ENCODE peak calls at places on chromosomes 1 and 21, in four cellular contexts. O, W, E and D are unnamed samples.

GRCh38 chr1:37764888-37765441 is at the start of gene EPHA10:
- DNase-seq in W (peak; percentile 78), O (no peak), E (no peak), D (no peak)

GRCh38 chr1:42752284-42752683 is 12.2 kb upstream of the CLDN19 start:
- DNase-seq in O (no peak), W (no peak), E (no peak), D (no peak)

GRCh38 chr1:237470712-237471310 is 419.9 kb downstream of the ZP4 start:
- DNase-seq in O (no peak), W (peak; percentile 24), E (no peak), D (no peak)

GRCh38 chr1:26410706-26411623 is at the start of gene LIN28A:
- DNase-seq in E (no peak), O (no peak), W (peak; percentile 63), D (no peak)

GRCh38 chr1:158146739-158147138 is 34.0 kb upstream of the CD1D start:
- DNase-seq in W (no peak), O (no peak), E (no peak), D (peak; percentile 27)

GRCh38 chr1:159120317-159120716 is 43.8 kb upstream of the AIM2 start:
- DNase-seq in W (no peak), E (no peak), O (no peak), D (no peak)

GRCh38 chr1:20255666-20256065 is 35.0 kb upstream of the VWA5B1 start:
- DNase-seq in E (peak; percentile 57), O (peak; percentile 73), W (no peak), D (peak; percentile 59)

GRCh38 chr1:158534496-158534895 is 19.7 kb downstream of the OR6Y1 start:
- DNase-seq in O (no peak), E (no peak), W (no peak), D (no peak)

GRCh38 chr1:154739654-154740053 is 130.4 kb downstream of the KCNN3 start:
- DNase-seq in O (no peak), E (no peak), W (no peak), D (no peak)

GRCh38 chr1:235054961-235055360 is 73.7 kb downstream of the TOMM20 start:
- DNase-seq in O (no peak), W (no peak), E (no peak), D (no peak)

GRCh38 chr1:235079443-235079967 is 49.1 kb downstream of the TOMM20 start:
- DNase-seq in E (no peak), O (peak; percentile 54), W (no peak), D (no peak)

GRCh38 chr1:196902344-196902743 is 14.5 kb downstream of the CFHR4 start:
- DNase-seq in O (no peak), E (peak; percentile 4), W (no peak), D (no peak)

GRCh38 chr1:65431111-65431705 is 10.7 kb downstream of the LEPR start:
- DNase-seq in O (peak; percentile 73), E (peak; percentile 78), W (peak; percentile 44), D (peak; percentile 82)

GRCh38 chr1:50735443-50735842 is 224.6 kb downstream of the FAF1 start:
- DNase-seq in W (peak; percentile 18), O (peak; percentile 46), E (peak; percentile 60), D (peak; percentile 63)

GRCh38 chr1:27575861-27576331 is 28.0 kb downstream of the AHDC1 start:
- DNase-seq in O (no peak), E (no peak), W (peak; percentile 83), D (peak; percentile 57)

GRCh38 chr1:196594700-196595099 is 13.5 kb downstream of the KCNT2 start:
- DNase-seq in O (no peak), E (no peak), W (no peak), D (no peak)

GRCh38 chr1:201488817-201489581 is 17.9 kb downstream of the CSRP1 start:
- DNase-seq in E (peak; percentile 93), W (no peak), O (peak; percentile 95), D (peak; percentile 94)

GRCh38 chr1:100543640-100544039 is 5.7 kb downstream of the GPR88 start:
- DNase-seq in O (no peak), E (no peak), W (peak; percentile 31), D (no peak)

GRCh38 chr1:13451399-13451965 is 41.2 kb downstream of the PRAMEF20 start:
- DNase-seq in O (no peak), E (no peak), W (no peak), D (no peak)

GRCh38 chr1:6962390-6962955 is 177.2 kb downstream of the CAMTA1 start:
- DNase-seq in E (peak; percentile 8), O (no peak), W (peak; percentile 99), D (no peak)

GRCh38 chr1:14970115-14970798 is 183.3 kb upstream of the TMEM51 start:
- DNase-seq in E (peak; percentile 95), W (peak; percentile 29), O (peak; percentile 80), D (peak; percentile 72)

GRCh38 chr1:27103498-27103897 is 51.4 kb downstream of the SLC9A1 start:
- DNase-seq in E (no peak), O (no peak), W (no peak), D (no peak)

GRCh38 chr1:40772146-40772770 is 11.3 kb upstream of the KCNQ4 start:
- DNase-seq in O (no peak), E (no peak), W (no peak), D (no peak)

GRCh38 chr1:158117854-158118691 is 62.6 kb upstream of the CD1D start:
- DNase-seq in O (peak; percentile 40), E (peak; percentile 60), W (peak; percentile 77), D (peak; percentile 45)

GRCh38 chr1:97507863-97508262 is 413.0 kb downstream of the DPYD start:
- DNase-seq in O (no peak), E (no peak), W (no peak), D (peak; percentile 47)

GRCh38 chr1:169043823-169044222 is 62.7 kb upstream of the ATP1B1 start:
- DNase-seq in W (no peak), O (no peak), E (no peak), D (no peak)
- H3K4me3 ChIP-seq in W (no peak overlapping the region), O (no peak overlapping the region), E (no peak overlapping the region), D (no peak overlapping the region)

GRCh38 chr1:228207851-228208821 is at the start of gene OBSCN:
- DNase-seq in W (peak; percentile 38), O (no peak), E (no peak), D (no peak)

GRCh38 chr1:228205526-228206436 is 2.1 kb upstream of the OBSCN start:
- DNase-seq in E (no peak), O (no peak), W (no peak), D (no peak)

GRCh38 chr1:228207381-228207810 is 448 bp upstream of the OBSCN start:
- DNase-seq in W (no peak), E (no peak), O (no peak), D (no peak)

GRCh38 chr1:228208831-228209524 is 1.1 kb downstream of the OBSCN start:
- DNase-seq in O (no peak), E (no peak), W (no peak), D (no peak)

DNA sequence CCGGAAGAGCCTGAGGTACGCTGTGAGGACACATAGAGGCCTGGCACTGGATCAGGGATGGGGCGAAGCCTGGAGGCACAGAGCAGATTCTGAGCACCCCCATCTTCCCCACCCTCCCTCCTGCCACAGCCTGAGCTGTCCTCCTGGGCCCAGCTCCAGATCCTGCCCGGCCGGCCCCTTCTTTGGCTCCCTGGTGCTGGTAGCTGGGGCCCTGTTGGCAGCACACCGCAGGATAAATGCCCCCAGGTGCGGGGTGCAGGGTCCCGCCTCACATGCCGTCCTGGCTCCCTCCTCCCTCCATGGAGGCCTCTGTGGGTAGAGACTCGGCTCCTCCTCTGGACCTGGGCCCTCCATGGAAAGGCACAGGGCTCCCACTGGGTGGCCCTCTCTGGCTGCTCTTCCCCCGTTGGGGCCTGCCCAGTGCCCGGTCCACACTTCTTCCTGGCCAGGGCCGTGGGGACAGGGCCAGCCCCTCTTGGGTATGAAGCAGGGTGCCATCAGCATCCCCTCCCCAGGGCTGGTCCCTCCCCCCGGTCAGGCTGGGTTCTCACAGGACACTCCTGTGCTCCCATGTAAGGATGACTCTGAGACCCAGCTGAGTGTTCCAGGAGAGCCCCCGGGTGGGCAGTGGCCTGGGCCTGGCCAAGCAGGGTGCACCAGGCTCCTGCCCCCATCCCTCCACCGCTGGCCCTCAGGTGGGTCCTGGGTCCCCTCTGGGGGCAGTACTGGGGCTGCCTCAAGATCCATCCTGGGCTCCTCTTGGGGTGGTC is 1.1 kb upstream of the OBSCN start:
- DNase-seq in E (no peak), W (no peak), O (no peak), D (no peak)
- TF ChIP-seq CTCF in E (no peak), W (no peak), O (no peak), D (no peak)

GRCh38 chr1:30694248-30695175 is 28.9 kb downstream of the MATN1 start:
- DNase-seq in E (no peak), W (no peak), O (no peak), D (no peak)
- H3K4me3 ChIP-seq in E (no peak overlapping the region), W (no peak overlapping the region), O (no peak overlapping the region), D (no peak overlapping the region)

DNA sequence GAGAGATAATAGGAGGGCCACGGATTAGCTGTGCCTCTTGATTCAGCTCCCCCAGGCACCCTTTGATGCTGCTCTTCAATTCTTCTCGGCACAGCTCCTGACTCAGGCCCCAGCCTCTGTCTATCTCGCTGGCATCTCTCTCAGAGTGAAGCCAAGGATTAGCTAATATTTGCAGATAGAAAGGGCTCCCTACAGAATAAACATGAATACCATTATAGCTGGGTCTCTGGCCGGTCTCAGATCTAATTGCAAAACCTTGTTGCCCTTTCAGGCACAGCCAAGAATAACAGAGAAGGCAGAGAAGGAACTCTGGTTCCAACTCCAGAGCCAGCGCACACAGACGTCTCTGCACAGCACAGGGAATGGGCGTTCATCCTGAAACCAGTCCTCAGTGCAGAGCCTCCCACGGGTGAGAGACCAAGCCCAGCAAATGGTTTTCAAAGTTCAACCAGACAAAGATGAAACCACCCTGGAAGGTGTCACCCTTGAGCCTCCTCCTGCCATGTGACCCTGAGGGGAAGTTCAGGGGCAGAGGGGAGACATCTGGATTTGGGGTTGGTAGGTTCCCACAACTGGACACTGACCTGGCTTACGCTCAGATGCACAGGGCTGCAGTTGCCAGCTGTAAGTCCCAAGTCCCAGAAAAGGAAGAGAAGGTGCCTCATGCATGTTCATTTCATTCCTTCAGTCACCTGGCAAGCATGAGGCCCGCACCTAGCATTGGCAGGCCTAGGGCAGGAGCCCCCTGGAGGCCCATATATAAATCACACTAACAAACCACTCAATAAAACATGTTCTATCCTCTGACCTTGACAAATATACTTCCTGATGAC is 394.0 kb downstream of the NPHP4 start:
- DNase-seq in E (no peak), W (peak; percentile 52), O (no peak), D (no peak)
- TF ChIP-seq CTCF in E (no peak), W (peak; percentile 43), O (no peak), D (no peak)

GRCh38 chr1:54403377-54403776 is 2.8 kb downstream of the SSBP3 start:
- DNase-seq in O (no peak), W (no peak), E (no peak), D (no peak)

GRCh38 chr1:54404263-54404662 is 1.9 kb downstream of the SSBP3 start:
- DNase-seq in W (no peak), O (no peak), E (no peak), D (no peak)

GRCh38 chr1:54403808-54404261 is 2.4 kb downstream of the SSBP3 start:
- DNase-seq in W (no peak), O (peak; percentile 75), E (peak; percentile 65), D (peak; percentile 56)

GRCh38 chr1:54401799-54402198 is 4.4 kb downstream of the SSBP3 start:
- DNase-seq in O (no peak), W (no peak), E (no peak), D (no peak)

GRCh38 chr1:54402896-54403295 is 3.3 kb downstream of the SSBP3 start:
- DNase-seq in W (no peak), O (no peak), E (no peak), D (no peak)
- H3K4me3 ChIP-seq in W (peak overlapping the region; percentile 97), O (no peak overlapping the region), E (no peak overlapping the region), D (no peak overlapping the region)

GRCh38 chr1:150484861-150485260 is 2.4 kb upstream of the TARS2 start:
- DNase-seq in O (peak; percentile 32), E (peak; percentile 68), W (no peak), D (peak; percentile 54)
- TF ChIP-seq CTCF in O (peak; percentile 34), E (peak; percentile 59), W (no peak), D (peak; percentile 39)

GRCh38 chr21:44704636-44705001 is 6.8 kb downstream of the TSPEAR start:
- DNase-seq in W (no peak), E (no peak), O (no peak), D (no peak)
- H3K4me3 ChIP-seq in W (no peak overlapping the region), E (no peak overlapping the region), O (no peak overlapping the region), D (no peak overlapping the region)